ENCODE peak calls at places on chromosome 20, in nine cellular contexts. K, S, X, B, Y, C, M, E and H are unnamed samples.

GRCh38 chr20:12925214-12925755 is 83.5 kb upstream of the SPTLC3 start:
- DNase-seq in Y (peak), S (peak), X (no peak), M (no peak), C (peak), K (peak), B (no peak), E (peak), H (peak)

GRCh38 chr20:48971956-48972355 is 50.4 kb downstream of the ARFGEF2 start:
- DNase-seq in Y (no peak), K (no peak), E (peak), S (no peak), X (no peak), B (no peak), C (no peak), M (no peak), H (no peak)

GRCh38 chr20:23928788-23929187 is 49.2 kb upstream of the CST5 start:
- DNase-seq in E (no peak), Y (peak), B (no peak), X (no peak), K (no peak), M (no peak), S (peak), C (no peak), H (no peak)

GRCh38 chr20:45305262-45305661 is 1.4 kb upstream of the RBPJL start:
- DNase-seq in C (no peak), B (no peak), K (no peak), S (no peak), M (no peak), Y (no peak), E (no peak), X (no peak), H (peak)

GRCh38 chr20:56504373-56505005 is 20.1 kb upstream of the FAM209A start:
- DNase-seq in M (no peak), B (no peak), E (peak), X (no peak), K (no peak), S (peak), Y (no peak), C (no peak), H (no peak)

GRCh38 chr20:19737025-19737424 is 21.0 kb upstream of the RIN2 start:
- DNase-seq in M (no peak), C (peak), E (peak), K (no peak), S (no peak), B (no peak), X (no peak), Y (no peak), H (no peak)

GRCh38 chr20:51014797-51015722 is 7.8 kb downstream of the KCNG1 start:
- DNase-seq in Y (peak), X (no peak), M (no peak), E (peak), C (peak), K (peak), B (no peak), S (peak), H (peak)

GRCh38 chr20:57048027-57048869 is 218.2 kb downstream of the BMP7 start:
- DNase-seq in K (no peak), C (no peak), Y (peak), M (no peak), E (peak), S (peak), X (no peak), B (no peak), H (peak)

GRCh38 chr20:50701055-50701963 is 10.0 kb upstream of the RIPOR3 start:
- DNase-seq in S (no peak), E (no peak), K (peak), Y (no peak), M (no peak), B (no peak), C (no peak), X (no peak), H (no peak)

GRCh38 chr20:6533828-6534388 is 233.6 kb upstream of the BMP2 start:
- DNase-seq in K (peak), M (no peak), Y (no peak), E (peak), C (peak), X (no peak), S (no peak), B (no peak), H (no peak)

GRCh38 chr20:50138479-50139393 is 14.8 kb downstream of the PEDS1 start:
- DNase-seq in B (no peak), Y (no peak), S (no peak), K (no peak), E (no peak), X (no peak), C (no peak), M (no peak), H (no peak)

GRCh38 chr20:43409041-43409913 is 48.4 kb upstream of the SRSF6 start:
- DNase-seq in K (no peak), C (peak), Y (peak), M (no peak), B (no peak), X (no peak), S (no peak), E (peak), H (no peak)

GRCh38 chr20:54043044-54043967 is 27.1 kb downstream of the BCAS1 start:
- DNase-seq in K (no peak), X (no peak), E (no peak), C (peak), M (no peak), B (no peak), S (no peak), Y (no peak), H (no peak)

GRCh38 chr20:58019027-58019849 is 209.2 kb downstream of the ANKRD60 start:
- DNase-seq in S (no peak), B (no peak), M (no peak), E (no peak), C (peak), X (no peak), K (no peak), Y (no peak), H (no peak)

GRCh38 chr20:42795399-42795798 is 394.3 kb downstream of the PTPRT start:
- DNase-seq in X (no peak), C (no peak), M (no peak), B (no peak), K (no peak), E (no peak), Y (no peak), S (no peak), H (no peak)

GRCh38 chr20:35792740-35793139 is 20.9 kb downstream of the PHF20 start:
- DNase-seq in C (no peak), E (no peak), M (no peak), Y (no peak), S (no peak), K (no peak), B (no peak), X (no peak), H (no peak)

GRCh38 chr20:38342196-38342595 is 4.1 kb upstream of the LBP start:
- DNase-seq in M (no peak), E (no peak), Y (no peak), S (no peak), B (no peak), C (no peak), X (no peak), K (no peak), H (no peak)

GRCh38 chr20:53708129-53708968 is 114.7 kb upstream of the ZNF217 start:
- DNase-seq in S (peak), K (no peak), E (no peak), Y (peak), C (peak), M (no peak), X (no peak), B (no peak), H (no peak)

GRCh38 chr20:49510562-49511117 is 28.2 kb upstream of the KCNB1 start:
- DNase-seq in C (peak), S (no peak), K (peak), B (peak), Y (no peak), M (no peak), X (peak), E (peak), H (peak)

GRCh38 chr20:50224553-50225255 is 34.1 kb downstream of the CEBPB start:
- DNase-seq in S (no peak), E (peak), C (peak), X (peak), M (no peak), B (peak), K (peak), Y (no peak), H (peak)

GRCh38 chr20:24978493-24978892 is 14.1 kb downstream of the APMAP start:
- DNase-seq in X (no peak), M (no peak), B (no peak), S (peak), K (no peak), C (no peak), Y (no peak), E (no peak), H (no peak)

GRCh38 chr20:57655812-57656161 is 35.6 kb upstream of the ZBP1 start:
- DNase-seq in S (peak), C (no peak), Y (no peak), E (no peak), X (no peak), K (no peak), M (no peak), B (no peak), H (no peak)

DNA sequence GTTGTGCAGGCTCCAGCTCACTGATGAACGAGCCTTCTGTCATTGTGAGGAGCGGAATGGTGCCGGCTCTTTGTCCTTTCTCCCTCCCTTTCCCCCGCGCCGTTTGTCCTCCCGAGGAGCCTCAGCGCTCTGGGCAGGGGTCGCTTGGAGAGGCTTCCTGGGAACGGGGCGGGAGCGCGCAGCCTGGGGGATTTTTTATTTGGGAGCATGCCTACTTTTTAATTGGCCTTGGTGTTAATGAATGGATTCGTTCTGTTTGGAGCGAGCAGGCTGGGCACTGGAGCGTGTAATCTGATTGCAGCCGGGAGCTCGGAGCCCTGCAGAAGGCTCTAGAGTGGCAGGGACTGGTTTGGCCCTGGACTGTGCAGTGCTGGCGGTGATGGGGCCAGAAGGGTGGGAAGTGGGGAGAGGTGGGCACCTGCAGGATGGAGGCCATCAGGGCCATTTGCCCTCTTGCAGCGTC is 118.8 kb downstream of the CDH4 start:
- DNase-seq in Y (no peak), C (no peak), E (no peak), K (no peak), M (no peak), S (no peak), B (no peak), X (no peak), H (no peak)
- TF ChIP-seq CTCF in Y (no peak), C (no peak), E (no peak), K (no peak), M (no peak), S (no peak), B (no peak), X (no peak), H (no peak)

GRCh38 chr20:63706852-63707557 is 771 bp downstream of the ARFRP1 start:
- DNase-seq in B (peak), S (peak), C (no peak), M (peak), X (no peak), E (no peak), Y (peak), K (peak), H (peak)

GRCh38 chr20:63706027-63706695 is 1.6 kb downstream of the ARFRP1 start:
- DNase-seq in X (no peak), B (no peak), E (no peak), Y (no peak), M (no peak), K (no peak), S (no peak), C (no peak), H (no peak)

GRCh38 chr20:63709149-63709527 is 1.3 kb downstream of the ZGPAT start:
- DNase-seq in M (no peak), S (no peak), E (no peak), K (no peak), B (no peak), Y (no peak), C (no peak), X (no peak), H (no peak)

GRCh38 chr20:63708301-63709148 is 686 bp downstream of the ZGPAT start:
- DNase-seq in K (no peak), S (no peak), C (no peak), X (no peak), E (no peak), M (no peak), B (peak), Y (no peak), H (peak)

GRCh38 chr20:63707558-63708300 is at the start of the genes ARFRP1 and ZGPAT:
- DNase-seq in C (peak), S (peak), M (peak), K (peak), X (peak), E (peak), B (peak), Y (peak), H (peak)
- H3K27ac ChIP-seq in C (peak), S (peak), M (peak), K (peak), X (peak), E (peak), B (peak), Y (peak), H (peak)

GRCh38 chr20:11111191-11111590 is 437.4 kb upstream of the JAG1 start:
- DNase-seq in M (no peak), X (no peak), C (peak), E (no peak), K (no peak), Y (no peak), S (no peak), B (no peak), H (no peak)
- TF ChIP-seq CTCF in M (no peak), X (no peak), C (no peak), E (no peak), K (no peak), Y (no peak), S (no peak), B (no peak), H (no peak)

DNA sequence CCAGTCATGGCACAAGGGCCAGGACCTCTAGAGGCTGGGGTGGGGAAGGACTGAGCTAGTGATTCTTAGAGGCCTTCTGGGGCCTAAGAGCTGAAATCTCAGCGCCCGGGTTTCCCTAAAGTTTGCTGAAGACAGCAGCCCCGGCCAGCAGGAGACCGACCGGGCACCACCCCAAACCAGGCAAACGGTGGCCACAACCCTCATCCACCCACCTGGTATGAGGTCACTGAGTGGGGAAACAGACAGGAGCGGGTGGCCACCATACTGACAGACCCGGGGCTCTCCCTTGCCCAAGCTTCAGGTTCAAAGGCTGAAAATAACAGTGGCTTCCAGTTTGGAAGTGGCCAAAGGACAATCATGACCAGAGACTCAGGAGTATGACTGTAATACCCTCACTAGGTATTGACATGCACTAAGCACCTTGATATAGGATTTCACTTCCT is 35.0 kb upstream of the ID1 start:
- DNase-seq in S (no peak), K (no peak), C (peak), X (no peak), M (no peak), E (no peak), Y (no peak), B (no peak), H (no peak)
- H3K27ac ChIP-seq in S (peak), K (peak), C (peak), X (peak), M (no peak), E (peak), Y (no peak), B (peak), H (peak)

GRCh38 chr20:17759449-17759848 is 59.7 kb downstream of the BANF2 start:
- DNase-seq in E (peak), S (no peak), Y (no peak), C (no peak), M (no peak), X (no peak), K (no peak), B (no peak), H (no peak)

GRCh38 chr20:17758010-17758409 is 58.2 kb downstream of the BANF2 start:
- DNase-seq in C (no peak), M (no peak), S (no peak), X (no peak), B (no peak), Y (no peak), K (no peak), E (no peak), H (no peak)

GRCh38 chr20:17757496-17757895 is 57.7 kb downstream of the BANF2 start:
- DNase-seq in C (no peak), X (no peak), K (no peak), E (no peak), S (no peak), Y (no peak), B (no peak), M (no peak), H (no peak)

GRCh38 chr20:17758512-17758911 is 58.7 kb downstream of the BANF2 start:
- DNase-seq in K (no peak), B (no peak), X (no peak), S (no peak), M (no peak), Y (no peak), E (no peak), C (no peak), H (no peak)

GRCh38 chr20:17756529-17756928 is 56.8 kb downstream of the BANF2 start:
- DNase-seq in S (no peak), Y (no peak), C (no peak), E (no peak), K (no peak), X (no peak), M (no peak), B (no peak), H (no peak)
- TF ChIP-seq CTCF in S (no peak), Y (no peak), C (no peak), E (no peak), K (no peak), X (no peak), M (no peak), B (no peak), H (no peak)

GRCh38 chr20:8130840-8131526 is 1.1 kb upstream of the PLCB1 start:
- DNase-seq in K (no peak), S (no peak), E (no peak), B (no peak), Y (no peak), C (no peak), X (no peak), M (no peak), H (no peak)
- H3K27ac ChIP-seq in K (no peak), S (peak), E (no peak), B (no peak), Y (no peak), C (no peak), X (peak), M (no peak), H (no peak)